ENCODE peak calls at places on chromosomes 12 and 14, in four cellular contexts. C, E, U and A are unnamed samples.

GRCh38 chr14:24407608-24408325 is 9.0 kb downstream of the NYNRIN start:
- DNase-seq in C (no peak), E (no peak), U (no peak), A (no peak)

GRCh38 chr14:80845877-80846276 is 95.7 kb downstream of the CEP128 start:
- DNase-seq in C (no peak), E (no peak), U (peak; percentile 23), A (no peak)

GRCh38 chr12:32586390-32586789 is 92.7 kb upstream of the DNM1L start:
- DNase-seq in C (no peak), E (peak; percentile 70), U (no peak), A (peak; percentile 99)

GRCh38 chr12:68832504-68832867 is 24.5 kb downstream of the MDM2 start:
- DNase-seq in C (no peak), E (no peak), U (no peak), A (peak; percentile 41)

GRCh38 chr12:28051516-28052456 is 79.3 kb upstream of the PTHLH start:
- DNase-seq in C (no peak), E (peak; percentile 85), U (no peak), A (peak; percentile 68)

GRCh38 chr12:72296389-72296788 is 24.2 kb downstream of the TRHDE start:
- DNase-seq in C (no peak), E (peak; percentile 85), U (no peak), A (no peak)

GRCh38 chr12:26429070-26429691 is 233.8 kb downstream of the SSPN start:
- DNase-seq in C (no peak), E (no peak), U (no peak), A (no peak)

GRCh38 chr14:42307239-42307825 is 700.7 kb downstream of the LRFN5 start:
- DNase-seq in C (no peak), E (no peak), U (no peak), A (no peak)

GRCh38 chr14:79044894-79045624 is 874.9 kb downstream of the NRXN3 start:
- DNase-seq in C (no peak), E (peak; percentile 90), U (no peak), A (no peak)

GRCh38 chr12:83065562-83065961 is 378.9 kb downstream of the TMTC2 start:
- DNase-seq in C (no peak), E (no peak), U (no peak), A (no peak)

GRCh38 chr14:105192866-105193731 is 12.0 kb upstream of the NUDT14 start:
- DNase-seq in C (no peak), E (peak; percentile 43), U (no peak), A (no peak)

GRCh38 chr12:131631230-131631629 is 79.7 kb upstream of the SFSWAP start:
- DNase-seq in C (no peak), E (no peak), U (no peak), A (no peak)

GRCh38 chr12:19577131-19577530 is 137.8 kb downstream of the AEBP2 start:
- DNase-seq in C (no peak), E (no peak), U (no peak), A (no peak)

GRCh38 chr12:11953523-11953922 is 117.2 kb upstream of the BCL2L14 start:
- DNase-seq in C (no peak), E (no peak), U (no peak), A (no peak)

GRCh38 chr14:69288956-69289705 is 29.2 kb downstream of the GALNT16 start:
- DNase-seq in C (no peak), E (no peak), U (no peak), A (no peak)

GRCh38 chr14:55313480-55313879 is 42.3 kb downstream of the FBXO34 start:
- DNase-seq in C (no peak), E (no peak), U (peak; percentile 66), A (no peak)

GRCh38 chr12:68349921-68350606 is 17.9 kb upstream of the MDM1 start:
- DNase-seq in C (no peak), E (no peak), U (peak; percentile 81), A (peak; percentile 100)

GRCh38 chr12:124720019-124720686 is 143.5 kb downstream of the SCARB1 start:
- DNase-seq in C (no peak), E (peak; percentile 80), U (peak; percentile 89), A (peak; percentile 95)

GRCh38 chr12:118714051-118714460 is 267.3 kb upstream of the SRRM4 start:
- DNase-seq in C (peak; percentile 42), E (no peak), U (peak; percentile 82), A (peak; percentile 61)

GRCh38 chr12:116674643-116675183 is 63.2 kb downstream of the SPRING1 start:
- DNase-seq in C (no peak), E (peak; percentile 64), U (no peak), A (no peak)

GRCh38 chr14:102451064-102451352 is 58.6 kb downstream of the ANKRD9 start:
- DNase-seq in C (no peak), E (no peak), U (no peak), A (no peak)